ENCODE peak calls at places on chromosomes 12 and 14, in seven cellular contexts. W is psoas muscle, O is lower lobe of right lung, D is SJSA1, K is upper lobe of right lung, R is H9, J is body of pancreas. G is an unnamed sample.
A peak's percentile ranks its signal among the peaks of the same experiment; 100 is the strongest.

GRCh38 chr12:39958377-39958776 is 147.5 kb downstream of the SLC2A13 start:
- DNase-seq in W (no peak), O (no peak), D (no peak), K (no peak), R (peak; percentile 50), J (no peak), G (no peak)

GRCh38 chr12:58413794-58414193 is 472.4 kb downstream of the ATP23 start:
- DNase-seq in W (no peak), O (no peak), D (peak; percentile 52), K (no peak), R (no peak), J (no peak), G (peak; percentile 91)

GRCh38 chr14:76422662-76423061 is 46.7 kb downstream of the ESRRB start:
- DNase-seq in W (no peak), O (no peak), D (no peak), K (no peak), R (no peak), J (no peak), G (no peak)

GRCh38 chr14:76908834-76909233 is 82.6 kb downstream of the LRRC74A start:
- DNase-seq in W (no peak), O (peak; percentile 62), D (no peak), K (no peak), R (no peak), J (peak; percentile 68), G (no peak)

GRCh38 chr12:124392271-124392990 is 97.5 kb downstream of the RFLNA start:
- DNase-seq in W (peak; percentile 60), O (peak; percentile 71), D (peak; percentile 89), K (no peak), R (peak; percentile 84), J (peak; percentile 64), G (peak; percentile 77)

GRCh38 chr14:96039633-96040311 is 610 bp downstream of the C14orf132 start:
- DNase-seq in W (peak; percentile 30), O (peak; percentile 55), D (peak; percentile 34), K (peak; percentile 73), R (peak; percentile 61), J (no peak), G (no peak)

GRCh38 chr14:32367501-32367900 is 38.4 kb downstream of the AKAP6 start:
- DNase-seq in W (no peak), O (no peak), D (no peak), K (no peak), R (no peak), J (no peak), G (no peak)

GRCh38 chr14:91997492-91997891 is 42.4 kb downstream of the TRIP11 start:
- DNase-seq in W (no peak), O (no peak), D (no peak), K (no peak), R (no peak), J (no peak), G (no peak)

GRCh38 chr14:93745603-93746273 is 42.5 kb downstream of the PRIMA1 start:
- DNase-seq in W (no peak), O (no peak), D (no peak), K (no peak), R (no peak), J (no peak), G (no peak)

GRCh38 chr12:104494137-104494815 is 37.5 kb downstream of the CHST11 start:
- DNase-seq in W (no peak), O (peak; percentile 51), D (no peak), K (no peak), R (no peak), J (peak; percentile 39), G (no peak)

GRCh38 chr14:50977863-50978520 is 33.7 kb upstream of the PYGL start:
- DNase-seq in W (no peak), O (no peak), D (no peak), K (no peak), R (no peak), J (no peak), G (no peak)

GRCh38 chr12:111759276-111759675 is 7.5 kb upstream of the ALDH2 start:
- DNase-seq in W (no peak), O (no peak), D (no peak), K (no peak), R (no peak), J (no peak), G (no peak)

GRCh38 chr14:67602995-67603545 is 3.0 kb upstream of the PIGH start:
- DNase-seq in W (no peak), O (no peak), D (no peak), K (no peak), R (no peak), J (no peak), G (no peak)

GRCh38 chr14:74085828-74086227 is 1.1 kb downstream of the LIN52 start:
- DNase-seq in W (no peak), O (no peak), D (no peak), K (no peak), R (no peak), J (no peak), G (no peak)

GRCh38 chr14:90962505-90962904 is 97.9 kb downstream of the RPS6KA5 start:
- DNase-seq in W (no peak), O (no peak), D (no peak), K (no peak), R (no peak), J (no peak), G (no peak)

GRCh38 chr14:93035917-93036651 is 79.6 kb downstream of the ITPK1 start:
- DNase-seq in W (peak; percentile 33), O (no peak), D (peak; percentile 84), K (no peak), R (no peak), J (no peak), G (peak; percentile 78)

GRCh38 chr12:29681996-29682534 is 101.7 kb downstream of the TMTC1 start:
- DNase-seq in W (no peak), O (no peak), D (no peak), K (no peak), R (no peak), J (no peak), G (no peak)

GRCh38 chr12:94749890-94750289 is 99.5 kb upstream of the TMCC3 start:
- DNase-seq in W (no peak), O (no peak), D (no peak), K (no peak), R (no peak), J (no peak), G (no peak)

DNA sequence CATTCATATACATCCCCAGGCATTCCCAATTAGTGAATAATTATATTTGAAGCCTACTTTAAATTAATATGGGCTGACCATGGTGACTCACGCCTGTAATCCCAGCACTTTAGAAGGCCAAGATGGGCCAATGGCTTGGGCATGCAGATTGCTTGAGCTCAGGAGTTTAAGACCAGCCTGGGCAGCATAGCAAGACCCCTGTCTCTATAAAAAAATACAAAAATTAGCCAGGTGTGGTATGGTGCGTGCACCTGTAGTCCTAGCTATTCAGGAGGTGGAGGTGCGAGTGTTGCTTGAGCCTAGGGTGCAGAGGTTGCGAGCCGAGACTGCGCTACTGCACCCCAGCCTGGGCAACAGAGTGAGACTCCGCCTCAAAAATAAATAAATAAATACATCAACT is 7.6 kb upstream of the ARID2 start:
- DNase-seq in W (no peak), O (no peak), D (no peak), K (no peak), R (no peak), J (no peak), G (no peak)
- H3K4me1 ChIP-seq in W (peaks cover 46% of the 10 kb centered on the region), O (peaks cover 44% of the 10 kb centered on the region), D (no peaks in the 10 kb centered on the region), K (peaks cover 32% of the 10 kb centered on the region), R (no peaks in the 10 kb centered on the region), J (peaks cover 39% of the 10 kb centered on the region), G (peaks cover 17% of the 10 kb centered on the region)

GRCh38 chr12:53464685-53465084 is 12.8 kb downstream of the PCBP2 start:
- DNase-seq in W (no peak), O (no peak), D (no peak), K (peak; percentile 51), R (no peak), J (no peak), G (no peak)

GRCh38 chr12:53466640-53467039 is 14.7 kb downstream of the PCBP2 start:
- DNase-seq in W (no peak), O (no peak), D (no peak), K (peak; percentile 31), R (no peak), J (no peak), G (no peak)

GRCh38 chr12:53467082-53467481 is 15.2 kb downstream of the PCBP2 start:
- DNase-seq in W (no peak), O (no peak), D (no peak), K (no peak), R (no peak), J (no peak), G (no peak)

GRCh38 chr12:53463802-53464375 is 12.0 kb downstream of the PCBP2 start:
- DNase-seq in W (no peak), O (no peak), D (no peak), K (no peak), R (no peak), J (no peak), G (no peak)

GRCh38 chr12:53465679-53466078 is 13.8 kb downstream of the PCBP2 start:
- DNase-seq in W (no peak), O (no peak), D (no peak), K (no peak), R (no peak), J (no peak), G (no peak)
- H3K4me1 ChIP-seq in W (peaks cover 92% of the 10 kb centered on the region), O (no peaks in the 10 kb centered on the region), D (no peaks in the 10 kb centered on the region), K (peaks cover 5% of the 10 kb centered on the region), R (no peaks in the 10 kb centered on the region), J (no peaks in the 10 kb centered on the region), G (no peaks in the 10 kb centered on the region)

DNA sequence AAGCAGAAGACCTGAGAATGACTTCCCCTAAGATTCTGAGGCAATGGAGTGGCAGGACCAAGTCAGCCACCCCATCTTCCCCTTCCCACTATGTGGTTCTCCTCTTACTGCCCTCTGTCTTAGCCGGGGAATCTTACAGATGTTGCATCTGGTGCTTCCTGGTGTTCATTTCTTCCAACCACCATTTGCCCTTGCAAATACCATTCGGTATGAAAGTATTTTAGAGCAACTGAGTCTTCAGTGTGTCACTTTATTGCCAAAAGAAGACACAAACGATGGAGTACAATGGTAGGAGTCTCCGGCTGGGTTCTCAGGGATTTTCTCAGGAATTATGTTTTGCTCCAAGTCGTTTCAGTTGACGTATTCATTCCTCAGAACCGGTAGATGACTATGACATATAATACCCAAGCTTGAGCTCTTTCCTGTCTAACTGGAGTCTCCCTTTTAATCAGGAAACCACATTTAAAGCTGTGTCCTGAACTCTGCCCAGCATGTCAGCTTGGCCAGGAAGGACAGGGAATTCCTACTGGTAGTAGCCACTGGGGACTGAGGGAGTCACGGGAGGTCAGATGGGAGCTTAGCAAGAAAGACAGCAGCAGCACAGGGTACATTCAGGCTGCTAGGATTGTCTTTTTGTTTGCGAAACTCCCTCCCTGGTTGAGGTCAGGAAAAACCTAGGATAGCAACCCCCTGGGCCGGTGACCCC is 87.0 kb downstream of the SAMD4A start:
- DNase-seq in W (peak; percentile 53), O (no peak), D (peak; percentile 68), K (no peak), R (no peak), J (peak; percentile 33), G (peak; percentile 61)
- H3K4me1 ChIP-seq in W (peaks cover 76% of the 10 kb centered on the region), O (peaks cover 51% of the 10 kb centered on the region), D (peaks cover 55% of the 10 kb centered on the region), K (peaks cover 46% of the 10 kb centered on the region), R (peaks cover 23% of the 10 kb centered on the region), J (no peaks in the 10 kb centered on the region), G (peaks cover 83% of the 10 kb centered on the region)

DNA sequence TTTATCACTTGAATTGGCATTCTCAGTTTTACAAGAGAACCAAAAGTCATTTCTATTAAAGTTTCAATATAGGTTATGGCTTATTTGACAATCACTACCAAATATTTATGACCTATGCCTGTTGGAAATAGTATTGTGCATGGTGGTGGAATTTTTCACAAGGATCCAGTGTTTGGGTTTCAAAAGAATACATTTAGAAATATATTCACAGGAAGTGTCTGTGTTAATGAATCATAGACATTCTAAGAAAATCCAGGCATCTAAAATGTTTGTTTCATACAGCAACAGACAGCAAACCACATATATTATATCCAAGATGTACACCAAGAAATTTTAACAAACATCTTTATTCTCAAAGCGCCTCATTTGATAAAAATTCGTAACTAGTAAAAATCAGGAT is 92.7 kb downstream of the MED13L start:
- DNase-seq in W (no peak), O (no peak), D (no peak), K (no peak), R (no peak), J (no peak), G (no peak)
- H3K4me1 ChIP-seq in W (peaks cover 76% of the 10 kb centered on the region), O (peaks cover 75% of the 10 kb centered on the region), D (peaks cover 24% of the 10 kb centered on the region), K (peaks cover 75% of the 10 kb centered on the region), R (no peaks in the 10 kb centered on the region), J (peaks cover 20% of the 10 kb centered on the region), G (no peaks in the 10 kb centered on the region)